ENCODE peak calls at places on chromosomes 6 and 20, in five cellular contexts. J, D, N, B and K are unnamed samples.

GRCh38 chr20:3686867-3687321 is 5.1 kb upstream of the ADAM33 start:
- DNase-seq in D (no peak), B (no peak), N (peak; percentile 63), J (no peak), K (no peak)

GRCh38 chr6:117573006-117573680 is 29.2 kb downstream of the GOPC start:
- DNase-seq in D (no peak), B (no peak), J (no peak), N (no peak), K (no peak)

GRCh38 chr6:101397199-101397598 is 3.7 kb downstream of the GRIK2 start:
- DNase-seq in D (no peak), J (no peak), B (no peak), N (no peak), K (no peak)

GRCh38 chr6:122651031-122651430 is 40.8 kb downstream of the PKIB start:
- DNase-seq in J (no peak), N (no peak), D (no peak), B (no peak), K (no peak)

GRCh38 chr20:50029697-50030428 is 47.1 kb downstream of the SNAI1 start:
- DNase-seq in D (no peak), N (peak; percentile 99), B (no peak), J (no peak), K (peak; percentile 17)

GRCh38 chr6:170027111-170028043 is 263.5 kb downstream of the DLL1 start:
- DNase-seq in J (no peak), N (peak; percentile 15), D (no peak), B (no peak), K (no peak)

GRCh38 chr6:162675503-162675902 is 52.1 kb downstream of the PRKN start:
- DNase-seq in D (no peak), N (no peak), B (no peak), J (no peak), K (no peak)

GRCh38 chr20:24763386-24764026 is 185.6 kb upstream of the CST7 start:
- DNase-seq in J (no peak), N (no peak), B (no peak), D (peak; percentile 17), K (peak; percentile 34)

GRCh38 chr6:27688014-27688586 is 215.2 kb upstream of the ZNF184 start:
- DNase-seq in D (peak; percentile 90), B (peak; percentile 91), J (peak; percentile 88), N (peak; percentile 93), K (peak; percentile 82)
- H2BK12ac ChIP-seq in D (no peak overlapping the region), B (no peak overlapping the region), J (no peak overlapping the region), N (no peak overlapping the region), K (no peak overlapping the region)

GRCh38 chr20:59604770-59605665 is 678 bp downstream of the PHACTR3 start:
- DNase-seq in D (peak; percentile 51), N (no peak), B (no peak), J (peak; percentile 18), K (no peak)
- H3K9ac ChIP-seq in D (no peak overlapping the region), N (no peak overlapping the region), B (no peak overlapping the region), J (peak overlapping the region; percentile 66), K (no peak overlapping the region)

DNA sequence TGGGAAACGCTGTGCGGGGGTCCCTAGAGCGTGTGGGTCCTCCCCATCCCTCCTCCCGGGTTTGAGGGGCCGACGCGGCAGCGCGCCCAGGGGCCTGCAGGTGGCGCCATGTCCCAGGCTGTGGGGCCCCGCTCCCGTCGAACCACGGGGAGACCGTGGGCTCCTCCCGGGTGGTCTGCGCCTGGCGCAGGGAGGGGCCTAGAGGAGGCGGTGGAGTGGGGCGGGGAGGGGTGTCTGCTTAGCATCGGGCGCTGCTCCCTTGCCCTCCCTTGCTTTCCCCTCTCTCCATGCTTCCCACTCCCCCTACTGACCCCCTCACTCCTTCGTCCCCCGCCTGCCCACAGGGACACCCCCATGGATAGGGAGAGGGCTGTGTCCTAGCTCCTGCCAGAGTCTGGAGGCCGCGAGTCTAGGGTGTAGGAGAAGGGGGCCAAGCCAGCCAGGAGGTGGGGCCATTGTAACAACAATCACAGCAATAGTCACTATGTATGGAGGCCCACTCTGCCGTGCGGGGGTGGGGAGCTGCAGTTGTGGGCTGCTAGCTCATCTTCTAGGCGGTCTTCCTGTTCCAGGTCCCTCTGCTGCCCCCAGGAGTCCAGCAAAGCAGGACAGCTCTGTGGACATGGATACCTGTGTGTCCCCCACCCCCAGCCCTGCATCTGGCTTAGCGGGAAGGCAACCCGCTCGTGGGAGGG is 51.7 kb downstream of the CHMP4B start:
- DNase-seq in D (peak; percentile 86), N (peak; percentile 70), J (peak; percentile 59), B (peak; percentile 46), K (peak; percentile 20)
- H2AK5ac ChIP-seq in D (no peak overlapping the region), N (no peak overlapping the region), J (peak overlapping the region; percentile 40), B (no peak overlapping the region), K (no peak overlapping the region)

GRCh38 chr6:110710115-110710514 is 105.2 kb downstream of the CDK19 start:
- DNase-seq in D (no peak), J (no peak), N (no peak), B (no peak), K (no peak)

GRCh38 chr6:110720066-110720465 is 95.2 kb downstream of the CDK19 start:
- DNase-seq in D (no peak), J (no peak), B (no peak), N (no peak), K (no peak)

GRCh38 chr6:110708295-110708965 is 106.8 kb downstream of the CDK19 start:
- DNase-seq in D (no peak), J (no peak), N (peak; percentile 43), B (no peak), K (no peak)

GRCh38 chr6:110712238-110712637 is 103.0 kb downstream of the CDK19 start:
- DNase-seq in N (no peak), J (no peak), D (no peak), B (no peak), K (no peak)

DNA sequence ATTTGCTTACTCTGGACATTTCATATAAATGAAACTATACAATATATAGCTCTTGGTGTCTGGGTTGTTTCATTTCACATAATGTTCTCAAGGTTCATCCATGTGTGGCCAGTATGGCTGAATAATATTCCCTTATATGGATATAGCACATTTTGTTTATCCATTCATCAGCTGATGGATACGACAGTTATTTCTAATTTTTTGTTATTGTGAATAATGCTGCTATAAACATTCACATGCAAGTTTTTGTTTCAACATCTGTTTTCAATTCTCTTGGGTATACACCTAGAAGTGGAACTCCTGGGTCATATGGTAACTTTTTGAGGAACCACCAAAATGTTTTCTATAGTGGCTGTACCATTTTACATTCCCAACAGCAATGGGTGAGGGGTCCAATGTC is 101.1 kb downstream of the CDK19 start:
- DNase-seq in D (no peak), J (no peak), N (no peak), B (no peak), K (no peak)
- H2BK12ac ChIP-seq in D (no peak overlapping the region), J (no peak overlapping the region), N (no peak overlapping the region), B (no peak overlapping the region), K (no peak overlapping the region)

DNA sequence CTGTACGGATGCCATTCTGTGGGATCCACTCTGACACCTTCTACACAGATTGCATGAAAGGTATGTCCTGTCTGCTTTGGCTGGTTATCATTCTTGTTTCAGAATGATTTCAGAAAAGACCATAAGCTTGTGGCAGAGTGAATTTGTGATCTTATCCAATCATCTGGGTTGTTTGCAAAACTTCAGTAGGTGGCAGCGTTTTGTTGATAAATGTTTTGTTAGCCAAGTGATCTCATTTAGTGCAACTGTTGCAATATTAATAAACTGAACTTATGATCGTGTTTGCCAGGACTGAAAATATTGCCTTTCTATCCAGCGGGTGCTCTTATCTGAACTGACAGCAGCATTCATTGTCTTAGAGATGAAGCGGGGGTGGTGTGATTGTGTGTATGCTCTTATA is 613.2 kb upstream of the NOX3 start:
- DNase-seq in B (no peak), J (no peak), N (no peak), D (no peak), K (no peak)
- H3K9ac ChIP-seq in B (no peak overlapping the region), J (no peak overlapping the region), N (no peak overlapping the region), D (no peak overlapping the region), K (no peak overlapping the region)

GRCh38 chr6:165574770-165575549 is 88.1 kb downstream of the PDE10A start:
- DNase-seq in D (no peak), B (no peak), N (no peak), J (no peak), K (peak; percentile 85)
- H2AK5ac ChIP-seq in D (no peak overlapping the region), B (no peak overlapping the region), N (peak overlapping the region; percentile 34), J (no peak overlapping the region), K (no peak overlapping the region)

DNA sequence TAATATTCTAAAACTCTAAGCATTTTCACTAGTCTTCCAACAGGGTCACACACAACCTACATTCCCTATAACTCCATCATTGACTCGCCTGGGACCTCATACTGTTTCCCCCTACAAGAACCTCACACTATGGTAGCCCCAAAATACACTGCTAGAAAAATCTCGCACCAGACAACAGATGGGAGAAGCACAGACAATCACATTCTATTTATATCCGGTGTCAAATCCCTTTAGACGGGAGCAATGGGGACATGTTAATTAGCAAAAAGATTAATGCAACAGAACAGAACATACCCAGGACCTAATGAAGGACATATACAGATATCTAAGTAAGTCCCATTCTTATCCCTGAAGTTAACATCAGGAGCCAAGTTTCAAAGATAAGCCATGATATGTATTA is 33.6 kb downstream of the TMX4 start:
- DNase-seq in D (no peak), B (no peak), N (no peak), J (no peak), K (no peak)
- H2BK12ac ChIP-seq in D (no peak overlapping the region), B (no peak overlapping the region), N (no peak overlapping the region), J (no peak overlapping the region), K (no peak overlapping the region)

GRCh38 chr6:146434991-146435390 is 108.6 kb upstream of the RAB32 start:
- DNase-seq in N (no peak), J (no peak), D (no peak), B (no peak), K (no peak)

GRCh38 chr6:146429831-146430230 is 113.8 kb upstream of the RAB32 start:
- DNase-seq in B (no peak), D (no peak), J (no peak), N (no peak), K (no peak)

GRCh38 chr6:146433881-146434741 is 109.5 kb upstream of the RAB32 start:
- DNase-seq in N (peak; percentile 17), B (no peak), J (no peak), D (peak; percentile 58), K (peak; percentile 19)
- H3K9ac ChIP-seq in N (peak overlapping the region; percentile 59), B (no peak overlapping the region), J (peak overlapping the region; percentile 81), D (peak overlapping the region; percentile 46), K (peak overlapping the region; percentile 41)

GRCh38 chr6:130381459-130382380 is 15.9 kb downstream of the TMEM200A start:
- DNase-seq in N (no peak), B (no peak), J (no peak), D (no peak), K (no peak)
- H2AK5ac ChIP-seq in N (no peak overlapping the region), B (no peak overlapping the region), J (no peak overlapping the region), D (no peak overlapping the region), K (no peak overlapping the region)

GRCh38 chr20:40008177-40008576 is 680.9 kb downstream of the MAFB start:
- DNase-seq in B (no peak), J (no peak), N (no peak), D (no peak), K (no peak)

GRCh38 chr20:40009542-40009941 is 679.5 kb downstream of the MAFB start:
- DNase-seq in B (no peak), N (no peak), J (no peak), D (no peak), K (no peak)

GRCh38 chr20:40016359-40016758 is 672.7 kb downstream of the MAFB start:
- DNase-seq in D (no peak), B (no peak), J (no peak), N (no peak), K (no peak)

GRCh38 chr20:40006168-40006860 is 682.7 kb downstream of the MAFB start:
- DNase-seq in J (no peak), B (no peak), N (peak; percentile 40), D (no peak), K (no peak)

GRCh38 chr20:40010483-40010882 is 678.6 kb downstream of the MAFB start:
- DNase-seq in N (peak; percentile 29), J (no peak), D (no peak), B (no peak), K (no peak)
- H2BK12ac ChIP-seq in N (no peak overlapping the region), J (no peak overlapping the region), D (no peak overlapping the region), B (no peak overlapping the region), K (peak overlapping the region; percentile 56)